ENCODE peak calls at places on chromosomes 16 and 17, in nine cellular contexts. Q is uterus; K is fibroblast of lung; C is effector memory CD4-positive, alpha-beta T cell; X is heart right ventricle; J is psoas muscle; G is thyroid gland; E is cardiac fibroblast; S is body of pancreas. Z is an unnamed sample.

GRCh38 chr16:68681038-68681437 is 35.9 kb downstream of the CDH3 start:
- DNase-seq in Q (no peak), K (no peak), C (no peak), X (no peak), J (no peak), G (no peak), E (no peak), S (no peak), Z (no peak)

GRCh38 chr16:58027341-58028167 is 2.0 kb downstream of the MMP15 start:
- DNase-seq in Q (no peak), K (peak; percentile 17), C (no peak), X (peak; percentile 68), J (peak; percentile 70), G (peak; percentile 82), E (peak; percentile 22), S (peak; percentile 72), Z (no peak)

GRCh38 chr16:74186589-74186988 is 110.0 kb upstream of the PSMD7 start:
- DNase-seq in Q (no peak), K (peak; percentile 88), C (no peak), X (no peak), J (no peak), G (no peak), E (no peak), S (no peak), Z (peak; percentile 90)

GRCh38 chr16:55543470-55543869 is 23.0 kb upstream of the CAPNS2 start:
- DNase-seq in Q (no peak), K (peak; percentile 72), C (no peak), X (no peak), J (no peak), G (no peak), E (peak; percentile 58), S (no peak), Z (peak; percentile 16)

GRCh38 chr17:75240394-75241142 is 20.8 kb downstream of the GGA3 start:
- DNase-seq in Q (no peak), K (peak; percentile 22), C (no peak), X (no peak), J (peak; percentile 58), G (no peak), E (peak; percentile 31), S (no peak), Z (no peak)

GRCh38 chr16:30786115-30786935 is 680 bp downstream of the ZNF629 start:
- DNase-seq in Q (no peak), K (peak; percentile 61), C (no peak), X (no peak), J (no peak), G (peak; percentile 33), E (peak; percentile 71), S (peak; percentile 35), Z (no peak)

GRCh38 chr16:55039931-55040330 is 109.3 kb downstream of the IRX5 start:
- DNase-seq in Q (no peak), K (no peak), C (no peak), X (no peak), J (no peak), G (no peak), E (no peak), S (no peak), Z (no peak)

GRCh38 chr17:59761385-59762021 is 54.0 kb downstream of the VMP1 start:
- DNase-seq in Q (no peak), K (peak; percentile 76), C (no peak), X (no peak), J (no peak), G (no peak), E (peak; percentile 72), S (no peak), Z (no peak)

GRCh38 chr16:87233928-87234327 is 83.3 kb downstream of the C16orf95 start:
- DNase-seq in Q (no peak), K (peak; percentile 51), C (no peak), X (no peak), J (no peak), G (no peak), E (peak; percentile 72), S (peak; percentile 22), Z (no peak)

GRCh38 chr16:56269276-56269675 is 78.0 kb downstream of the GNAO1 start:
- DNase-seq in Q (no peak), K (no peak), C (no peak), X (no peak), J (no peak), G (no peak), E (no peak), S (no peak), Z (no peak)

GRCh38 chr17:74635418-74635817 is 11.9 kb upstream of the CD300E start:
- DNase-seq in Q (no peak), K (no peak), C (no peak), X (no peak), J (no peak), G (peak; percentile 90), E (no peak), S (no peak), Z (no peak)

DNA sequence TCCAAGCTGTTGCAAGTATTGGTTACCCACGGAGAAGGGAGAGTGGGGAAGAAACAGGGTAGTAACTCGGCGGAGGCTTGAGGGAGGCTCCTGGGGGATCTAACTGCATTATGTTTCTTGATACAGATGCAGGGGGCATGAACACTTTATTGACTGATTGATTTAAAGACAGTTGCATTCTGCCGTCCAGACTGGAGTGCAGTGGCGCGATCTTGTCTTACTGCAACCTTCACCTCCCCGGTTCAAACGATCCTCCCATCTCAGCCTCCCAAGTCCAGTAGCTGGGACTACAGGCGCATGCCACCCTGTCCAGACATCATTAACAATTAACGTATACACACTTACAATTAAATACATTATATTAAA is 15.1 kb upstream of the ERN2 start:
- DNase-seq in Q (no peak), K (no peak), C (no peak), X (no peak), J (no peak), G (no peak), E (no peak), S (no peak), Z (no peak)
- H3K4me3 ChIP-seq in Q (no peak overlapping the region), K (no peak overlapping the region), C (no peak overlapping the region), X (no peak overlapping the region), J (no peak overlapping the region), G (no peak overlapping the region), E (no peak overlapping the region), S (no peak overlapping the region), Z (no peak overlapping the region)

DNA sequence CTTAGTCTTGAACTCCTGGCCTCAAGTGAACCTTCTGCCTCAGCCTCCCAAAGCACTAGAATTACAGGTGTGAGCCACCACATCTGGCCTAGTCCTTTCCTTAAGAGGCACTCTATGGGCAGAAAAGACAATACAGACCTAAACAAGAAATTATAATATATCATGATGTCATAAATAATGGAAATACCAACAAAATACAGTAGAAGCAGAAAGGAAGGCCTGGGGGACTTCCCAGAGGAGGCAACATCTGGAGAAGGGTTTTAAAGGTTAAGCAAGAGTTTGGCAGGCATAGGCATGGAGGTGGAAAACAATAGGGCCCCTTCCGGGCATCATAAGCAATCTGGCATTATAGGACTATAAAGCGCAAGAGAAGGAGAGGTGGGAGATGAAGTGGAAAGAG is 24.9 kb upstream of the GNA13 start:
- DNase-seq in Q (no peak), K (no peak), C (no peak), X (no peak), J (no peak), G (no peak), E (no peak), S (no peak), Z (no peak)
- H3K4me3 ChIP-seq in Q (no peak overlapping the region), K (no peak overlapping the region), C (no peak overlapping the region), X (no peak overlapping the region), J (no peak overlapping the region), G (no peak overlapping the region), E (no peak overlapping the region), S (no peak overlapping the region), Z (no peak overlapping the region)

GRCh38 chr17:4858880-4859260 is 25.7 kb downstream of the MINK1 start:
- DNase-seq in Q (peak; percentile 43), K (no peak), C (no peak), X (peak; percentile 67), J (peak; percentile 71), G (peak; percentile 67), E (peak; percentile 38), S (peak; percentile 71), Z (no peak)

GRCh38 chr17:4856271-4856936 is 23.3 kb downstream of the MINK1 start:
- DNase-seq in Q (no peak), K (no peak), C (no peak), X (no peak), J (no peak), G (no peak), E (no peak), S (no peak), Z (no peak)

GRCh38 chr17:4859816-4860625 is 26.9 kb downstream of the MINK1 start:
- DNase-seq in Q (no peak), K (no peak), C (no peak), X (no peak), J (no peak), G (no peak), E (no peak), S (no peak), Z (no peak)

GRCh38 chr17:4856937-4857314 is 23.8 kb downstream of the MINK1 start:
- DNase-seq in Q (no peak), K (no peak), C (no peak), X (no peak), J (no peak), G (no peak), E (no peak), S (no peak), Z (no peak)

DNA sequence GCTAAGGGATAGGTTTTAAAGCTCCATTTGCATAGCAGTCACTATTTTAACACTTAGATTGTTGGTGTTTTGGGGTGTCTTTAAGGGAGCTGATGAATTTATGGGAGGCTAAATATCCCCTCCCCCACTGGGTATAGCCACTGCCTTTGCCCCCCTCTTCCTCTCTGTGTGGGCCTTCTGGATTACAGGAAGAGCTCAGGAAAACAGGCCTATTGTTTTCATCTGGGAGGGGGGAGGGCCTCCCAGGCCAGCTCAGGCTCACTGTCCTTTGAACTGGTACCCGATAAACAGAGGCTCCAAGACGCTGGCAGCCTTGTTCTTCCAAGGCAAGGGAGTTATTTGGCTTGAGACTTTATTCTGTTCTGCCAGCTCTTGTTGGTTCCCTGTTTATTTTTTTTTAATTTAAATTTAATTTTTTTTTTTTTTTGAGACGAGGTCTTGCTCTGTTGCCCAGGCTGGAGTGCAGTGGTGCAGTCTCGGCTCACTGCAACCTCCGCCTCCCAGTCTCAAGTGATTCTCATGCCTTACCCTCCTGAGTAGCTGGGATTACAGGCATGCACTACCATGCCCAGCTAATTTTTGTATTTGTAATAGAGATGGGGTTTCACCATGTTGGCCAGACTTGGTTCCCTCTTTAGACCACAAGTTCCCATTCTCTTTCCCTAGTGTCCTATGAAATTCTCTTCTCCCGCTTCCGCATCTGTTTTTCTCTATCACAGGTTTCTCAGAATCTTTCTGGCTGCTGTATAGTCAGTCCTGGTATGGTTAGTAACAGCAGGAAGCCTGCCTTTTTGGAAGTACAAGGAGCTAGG is 25.1 kb downstream of the MINK1 start:
- DNase-seq in Q (peak; percentile 39), K (no peak), C (no peak), X (peak; percentile 61), J (no peak), G (peak; percentile 45), E (peak; percentile 43), S (peak; percentile 16), Z (no peak)
- H3K4me3 ChIP-seq in Q (no peak overlapping the region), K (no peak overlapping the region), C (no peak overlapping the region), X (peak overlapping the region; percentile 16), J (peak overlapping the region; percentile 32), G (no peak overlapping the region), E (no peak overlapping the region), S (no peak overlapping the region), Z (no peak overlapping the region)

GRCh38 chr17:41919840-41920579 is 1.3 kb upstream of the ACLY start:
- DNase-seq in Q (peak; percentile 46), K (peak; percentile 60), C (peak; percentile 3), X (no peak), J (peak; percentile 66), G (peak; percentile 50), E (peak; percentile 47), S (peak; percentile 25), Z (no peak)
- H3K4me3 ChIP-seq in Q (no peak overlapping the region), K (no peak overlapping the region), C (no peak overlapping the region), X (no peak overlapping the region), J (peak overlapping the region; percentile 98), G (no peak overlapping the region), E (no peak overlapping the region), S (no peak overlapping the region), Z (peak overlapping the region; percentile 74)